ENCODE peak calls at places on chromosomes 5 and 9, in seven cellular contexts. W is suprapubic skin, X is transverse colon, S is testis, T is AG10803, R is heart left ventricle, O is brain microvascular endothelial cell. P is an unnamed sample.

GRCh38 chr9:120348951-120349429 is 231.0 kb downstream of the CDK5RAP2 start:
- DNase-seq in W (no peak), X (no peak), S (peak; percentile 51), T (peak; percentile 47), R (peak; percentile 27), O (peak; percentile 27), P (no peak)

GRCh38 chr9:2418619-2419018 is 203.0 kb upstream of the VLDLR start:
- DNase-seq in W (no peak), X (no peak), S (peak; percentile 31), T (peak; percentile 64), R (no peak), O (peak; percentile 39), P (no peak)

GRCh38 chr5:37833990-37834389 is 5.9 kb downstream of the GDNF start:
- DNase-seq in W (no peak), X (no peak), S (no peak), T (no peak), R (no peak), O (no peak), P (no peak)

GRCh38 chr5:170377027-170377426 is 12.1 kb downstream of the KCNMB1 start:
- DNase-seq in W (peak; percentile 57), X (no peak), S (no peak), T (no peak), R (no peak), O (no peak), P (no peak)

GRCh38 chr9:100294341-100294740 is 58.4 kb downstream of the TEX10 start:
- DNase-seq in W (no peak), X (no peak), S (no peak), T (no peak), R (no peak), O (no peak), P (no peak)

GRCh38 chr5:17482784-17483183 is 15.2 kb upstream of the TAF11L2 start:
- DNase-seq in W (no peak), X (no peak), S (no peak), T (no peak), R (no peak), O (no peak), P (no peak)

GRCh38 chr5:90312027-90312426 is 97.5 kb downstream of the CETN3 start:
- DNase-seq in W (no peak), X (no peak), S (no peak), T (no peak), R (no peak), O (no peak), P (no peak)

GRCh38 chr5:57494104-57495098 is 11.8 kb upstream of the ACTBL2 start:
- DNase-seq in W (no peak), X (peak; percentile 41), S (no peak), T (peak; percentile 98), R (peak; percentile 54), O (peak; percentile 99), P (no peak)

GRCh38 chr5:168311061-168311566 is 19.7 kb downstream of the WWC1 start:
- DNase-seq in W (no peak), X (peak; percentile 59), S (no peak), T (no peak), R (no peak), O (no peak), P (no peak)

GRCh38 chr9:130232899-130233586 is 32.5 kb upstream of the HMCN2 start:
- DNase-seq in W (no peak), X (no peak), S (peak; percentile 37), T (no peak), R (no peak), O (no peak), P (peak; percentile 36)

GRCh38 chr5:159133041-159133741 is 33.5 kb upstream of the EBF1 start:
- DNase-seq in W (no peak), X (no peak), S (peak; percentile 37), T (peak; percentile 91), R (no peak), O (peak; percentile 59), P (no peak)

GRCh38 chr5:177109810-177110209 is 23.1 kb downstream of the FGFR4 start:
- DNase-seq in W (no peak), X (no peak), S (peak; percentile 64), T (no peak), R (peak; percentile 56), O (no peak), P (peak; percentile 54)

GRCh38 chr9:124008307-124008854 is 3.2 kb upstream of the LHX2 start:
- DNase-seq in W (no peak), X (no peak), S (no peak), T (no peak), R (no peak), O (no peak), P (no peak)

GRCh38 chr9:78866228-78867132 is 569.6 kb downstream of the PSAT1 start:
- DNase-seq in W (no peak), X (no peak), S (no peak), T (peak; percentile 95), R (no peak), O (peak; percentile 87), P (no peak)

GRCh38 chr5:59596586-59597348 is 296.8 kb downstream of the PDE4D start:
- DNase-seq in W (no peak), X (no peak), S (no peak), T (peak; percentile 55), R (no peak), O (no peak), P (no peak)

GRCh38 chr9:115200711-115201505 is 83.0 kb upstream of the TNC start:
- DNase-seq in W (no peak), X (no peak), S (no peak), T (peak; percentile 96), R (no peak), O (no peak), P (no peak)

GRCh38 chr5:172816887-172817418 is 17.1 kb upstream of the ERGIC1 start:
- DNase-seq in W (no peak), X (no peak), S (no peak), T (peak; percentile 70), R (no peak), O (peak; percentile 89), P (no peak)

GRCh38 chr5:143024227-143024920 is 254.2 kb downstream of the ARHGAP26 start:
- DNase-seq in W (no peak), X (no peak), S (no peak), T (no peak), R (no peak), O (no peak), P (no peak)

GRCh38 chr9:126957687-126958053 is 43.1 kb downstream of the RALGPS1 start:
- DNase-seq in W (no peak), X (no peak), S (no peak), T (peak; percentile 27), R (no peak), O (peak; percentile 19), P (no peak)

GRCh38 chr9:126962336-126962735 is 47.8 kb downstream of the RALGPS1 start:
- DNase-seq in W (no peak), X (no peak), S (no peak), T (no peak), R (no peak), O (no peak), P (no peak)

GRCh38 chr9:126956929-126957686 is 42.5 kb downstream of the RALGPS1 start:
- DNase-seq in W (no peak), X (no peak), S (no peak), T (peak; percentile 63), R (peak; percentile 45), O (peak; percentile 33), P (no peak)

GRCh38 chr9:126959917-126960316 is 45.3 kb downstream of the RALGPS1 start:
- DNase-seq in W (no peak), X (no peak), S (no peak), T (no peak), R (no peak), O (no peak), P (no peak)

DNA sequence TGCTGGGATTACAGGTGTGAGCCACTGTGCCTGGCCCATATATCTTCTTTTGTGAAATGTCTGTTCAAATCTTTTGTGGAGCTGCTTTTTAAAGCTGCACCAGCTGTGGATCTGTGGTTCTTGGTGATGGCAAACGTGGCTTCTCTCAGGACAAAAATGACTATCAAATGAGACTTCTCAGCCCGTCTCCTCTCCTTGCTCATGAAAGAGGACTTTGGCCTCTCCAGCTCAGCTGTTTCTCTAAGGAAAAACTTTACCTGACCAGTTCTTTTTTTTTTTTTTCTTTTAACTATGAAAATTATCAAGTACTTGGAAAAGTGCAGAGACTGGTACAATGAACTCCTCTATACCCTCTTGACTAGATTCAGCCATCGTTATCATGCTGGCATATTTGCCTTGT is 44.7 kb downstream of the RALGPS1 start:
- DNase-seq in W (no peak), X (no peak), S (no peak), T (no peak), R (no peak), O (no peak), P (no peak)
- TF ChIP-seq CTCF in W (no peak), X (no peak), S (no peak), T (no peak), R (no peak), O (no peak), P (no peak)

DNA sequence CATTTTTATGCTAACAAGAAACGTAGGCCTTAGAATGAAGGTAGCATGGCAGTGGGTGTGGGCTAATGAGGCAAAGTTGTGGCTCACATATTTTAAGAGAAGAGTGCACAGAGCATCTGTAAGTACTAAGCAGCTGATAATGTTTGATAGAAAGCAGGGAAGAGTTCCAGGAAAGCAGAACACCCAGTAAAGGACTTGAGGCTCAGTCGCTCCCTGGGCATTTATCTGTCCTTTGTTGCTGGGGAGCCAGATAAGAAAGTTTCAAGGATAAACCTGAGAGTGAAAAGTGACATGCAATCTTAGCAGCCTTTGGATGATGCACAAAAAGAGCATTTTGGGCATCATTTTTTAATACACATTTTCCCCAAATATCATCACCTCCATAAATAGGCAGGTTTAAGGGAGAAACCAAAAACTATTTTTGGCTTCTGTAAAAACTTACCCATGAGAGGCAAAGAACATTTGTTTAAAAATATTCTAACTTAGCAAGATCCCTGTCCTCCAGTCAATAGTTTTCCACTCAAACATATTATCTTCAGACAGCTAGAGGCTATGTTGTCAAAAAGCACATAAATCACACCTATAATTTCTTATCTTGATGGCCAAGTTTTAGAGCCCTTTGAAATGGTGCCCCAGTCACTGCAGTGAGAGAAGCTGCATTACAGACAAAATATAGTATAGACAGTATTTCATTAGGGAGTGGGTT is 3.4 kb downstream of the FREM1 start:
- DNase-seq in W (no peak), X (no peak), S (no peak), T (no peak), R (no peak), O (no peak), P (no peak)
- H3K4me3 ChIP-seq in W (no peak overlapping the region), X (no peak overlapping the region), S (no peak overlapping the region), T (no peak overlapping the region), R (no peak overlapping the region), O (no peak overlapping the region), P (no peak overlapping the region)

GRCh38 chr9:72807765-72808445 is 144.9 kb downstream of the ALDH1A1 start:
- DNase-seq in W (no peak), X (no peak), S (peak; percentile 28), T (no peak), R (no peak), O (no peak), P (no peak)
- TF ChIP-seq CTCF in W (no peak), X (no peak), S (no peak), T (peak; percentile 21), R (peak; percentile 6), O (peak; percentile 49), P (no peak)

GRCh38 chr5:135489466-135490244 is 37.5 kb upstream of the TIFAB start:
- DNase-seq in W (no peak), X (no peak), S (no peak), T (no peak), R (no peak), O (no peak), P (no peak)
- H3K4me3 ChIP-seq in W (peak overlapping the region; percentile 46), X (peak overlapping the region; percentile 16), S (peak overlapping the region; percentile 9), T (peak overlapping the region; percentile 56), R (peak overlapping the region; percentile 25), O (peak overlapping the region; percentile 49), P (peak overlapping the region; percentile 54)

P was measured in psoas muscle.